ENCODE peak calls at places on chromosomes 2 and 18, in five cellular contexts. J is effector memory CD4-positive, alpha-beta T cell; F is fibroblast of lung; E is psoas muscle; C is left ventricle myocardium inferior. Y is an unnamed sample.

GRCh38 chr2:239369631-239370161 is 31.1 kb downstream of the HDAC4 start:
- DNase-seq in C (no peak), J (peak), F (no peak), E (no peak), Y (no peak)

GRCh38 chr18:68769423-68769822 is 28.5 kb upstream of the CCDC102B start:
- DNase-seq in J (no peak), F (peak), C (no peak), E (peak), Y (no peak)

GRCh38 chr2:173922760-173923159 is 42.4 kb downstream of the SP3 start:
- DNase-seq in F (no peak), E (no peak), C (no peak), J (no peak), Y (no peak)

GRCh38 chr2:151634726-151635467 is 99.4 kb downstream of the NEB start:
- DNase-seq in E (no peak), F (no peak), J (no peak), C (no peak), Y (no peak)

GRCh38 chr2:240162032-240162431 is 21.6 kb upstream of the OTOS start:
- DNase-seq in F (no peak), C (no peak), J (no peak), E (peak), Y (no peak)

GRCh38 chr18:64405161-64405560 is 256.3 kb upstream of the LINC00305 start:
- DNase-seq in J (no peak), F (peak), C (no peak), E (no peak), Y (no peak)

GRCh38 chr18:5393779-5394178 is 98.3 kb upstream of the ZBTB14 start:
- DNase-seq in F (peak), J (no peak), C (no peak), E (no peak), Y (no peak)

GRCh38 chr18:68275616-68276015 is 439.3 kb downstream of the TMX3 start:
- DNase-seq in C (no peak), J (no peak), E (no peak), F (peak), Y (no peak)

GRCh38 chr2:122523981-122524380 is 768.5 kb downstream of the TSN start:
- DNase-seq in F (no peak), C (no peak), E (no peak), J (no peak), Y (no peak)

GRCh38 chr2:217075225-217075802 is 215.4 kb upstream of the TNP1 start:
- DNase-seq in C (peak), F (peak), E (peak), J (no peak), Y (no peak)

GRCh38 chr18:79365701-79366100 is 30.0 kb upstream of the NFATC1 start:
- DNase-seq in E (no peak), J (no peak), F (peak), C (no peak), Y (no peak)

GRCh38 chr2:230861564-230862255 is 3.0 kb upstream of the ITM2C start:
- DNase-seq in E (no peak), F (no peak), J (no peak), C (no peak), Y (no peak)

GRCh38 chr18:23042133-23042532 is 93.2 kb upstream of the CABLES1 start:
- DNase-seq in C (no peak), E (no peak), J (no peak), F (no peak), Y (no peak)

GRCh38 chr2:118779362-118779761 is 68.1 kb downstream of the EN1 start:
- DNase-seq in C (no peak), J (no peak), F (no peak), E (no peak), Y (no peak)

GRCh38 chr2:203783496-203784203 is 77.2 kb downstream of the CD28 start:
- DNase-seq in C (no peak), J (no peak), E (no peak), F (peak), Y (no peak)

GRCh38 chr2:219285348-219285685 is 6.2 kb downstream of the DNAJB2 start:
- DNase-seq in E (no peak), F (no peak), C (no peak), J (no peak), Y (no peak)

GRCh38 chr2:219286436-219287115 is 7.4 kb downstream of the DNAJB2 start:
- DNase-seq in C (no peak), E (no peak), F (peak), J (no peak), Y (peak)

GRCh38 chr2:219282943-219283581 is 3.9 kb downstream of the DNAJB2 start:
- DNase-seq in J (no peak), C (no peak), E (no peak), F (no peak), Y (no peak)

GRCh38 chr2:219285894-219286425 is 6.8 kb downstream of the DNAJB2 start:
- DNase-seq in J (no peak), C (no peak), F (peak), E (no peak), Y (no peak)

GRCh38 chr2:219284501-219285347 is 5.6 kb downstream of the DNAJB2 start:
- DNase-seq in E (no peak), C (no peak), J (no peak), F (no peak), Y (no peak)
- H3K27ac ChIP-seq in E (no peak), C (peak), J (no peak), F (no peak), Y (peak)

DNA sequence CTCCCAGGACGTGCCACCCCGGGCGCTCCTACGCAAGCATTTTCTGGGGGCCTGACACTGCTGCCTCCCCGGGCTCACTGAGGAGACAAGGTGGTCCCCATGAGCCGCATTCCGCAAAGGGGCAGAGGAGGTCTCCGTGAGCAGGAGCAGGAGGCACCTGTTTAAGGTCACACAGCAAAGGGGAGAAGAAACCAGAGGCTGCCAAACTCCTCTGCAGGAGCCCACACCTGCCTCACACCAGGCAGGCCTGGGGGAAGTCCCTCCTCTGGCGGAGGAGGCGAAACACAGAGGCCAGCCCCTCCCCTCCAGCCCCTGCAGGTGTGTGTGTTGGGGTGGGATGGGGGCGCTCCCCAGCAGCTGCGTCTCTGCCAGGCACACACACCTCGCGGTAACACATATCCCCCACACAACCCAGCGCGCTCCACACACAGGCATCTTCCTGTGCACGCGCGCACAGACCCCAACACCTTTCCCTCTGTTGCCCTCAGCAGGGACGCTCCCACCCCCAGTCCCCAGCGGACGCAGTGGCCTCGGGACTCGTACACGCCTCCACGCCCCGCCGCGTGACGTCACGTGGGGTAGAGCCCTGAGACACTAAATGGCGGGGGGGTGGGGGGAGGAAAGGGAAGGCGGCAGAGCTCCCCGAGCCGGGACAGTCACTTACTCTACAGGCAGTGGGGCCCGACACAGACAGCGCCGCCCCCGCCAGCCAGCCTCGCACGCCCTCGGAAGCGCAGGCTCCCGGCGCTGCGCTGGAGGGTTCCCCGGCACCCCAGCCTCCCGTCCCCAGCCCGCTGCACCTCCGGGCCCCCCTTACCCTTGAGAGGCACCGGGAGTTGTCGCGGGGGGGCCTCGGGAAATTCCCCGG is 537 bp upstream of the WNT10A start:
- DNase-seq in F (no peak), J (peak), E (peak), C (no peak), Y (peak)
- H3K27ac ChIP-seq in F (no peak), J (peak), E (no peak), C (no peak), Y (no peak)

DNA sequence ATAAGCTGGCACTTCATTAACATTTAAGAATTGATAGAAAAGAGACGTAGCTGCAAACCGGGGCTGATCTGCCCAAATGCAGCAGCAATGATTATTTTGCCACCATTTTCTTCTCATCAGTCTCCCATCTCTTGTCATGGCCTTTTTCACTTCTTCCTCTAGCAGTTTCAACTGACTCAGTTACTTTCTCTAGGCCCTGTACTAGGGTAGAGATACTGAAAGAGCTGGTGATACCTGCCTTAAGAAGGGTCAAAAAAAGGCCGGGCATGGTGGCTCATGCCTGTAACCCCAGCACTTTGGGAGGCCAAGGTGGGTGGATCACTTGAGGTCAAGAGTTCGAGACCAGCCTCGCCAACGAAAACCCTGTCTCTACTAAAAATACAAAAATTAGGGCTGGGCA is 127.4 kb downstream of the LTBP1 start:
- DNase-seq in J (no peak), F (no peak), E (no peak), C (no peak), Y (no peak)
- H3K27ac ChIP-seq in J (no peak), F (no peak), E (no peak), C (no peak), Y (no peak)

GRCh38 chr2:86254576-86255538 is 55.6 kb downstream of the MRPL35 start:
- DNase-seq in E (no peak), C (peak), F (no peak), J (no peak), Y (no peak)
- H3K27ac ChIP-seq in E (peak), C (peak), F (no peak), J (no peak), Y (no peak)

DNA sequence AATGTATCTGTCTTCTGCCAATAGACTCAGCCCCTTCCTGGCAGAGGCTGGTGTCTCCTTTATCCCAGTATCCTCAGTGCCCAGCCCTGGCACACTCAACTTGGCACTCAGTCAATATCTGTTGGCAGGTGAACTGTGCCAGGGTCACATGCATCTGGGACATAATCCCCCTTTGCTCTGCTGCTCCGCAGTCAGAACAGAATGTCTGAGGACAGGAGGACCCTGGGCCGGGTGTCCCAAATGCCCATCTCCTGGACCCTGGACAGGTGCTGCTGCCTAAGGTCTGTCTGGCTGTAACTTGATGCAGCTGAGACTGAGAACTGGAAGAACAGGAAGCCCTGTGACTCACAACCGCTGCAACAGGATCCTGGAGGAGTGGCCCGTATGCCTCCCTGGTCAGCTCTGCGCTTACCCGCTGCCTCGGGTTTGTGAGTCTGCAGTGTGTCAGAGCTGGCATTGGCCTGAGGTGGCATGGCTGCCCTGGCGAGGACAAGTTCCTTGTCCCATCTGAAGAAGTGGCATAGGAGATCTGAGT is 11.4 kb downstream of the HK2 start:
- DNase-seq in C (peak), J (no peak), F (peak), E (peak), Y (no peak)
- H3K27ac ChIP-seq in C (peak), J (no peak), F (peak), E (peak), Y (no peak)

GRCh38 chr2:170535552-170535951 is 179.6 kb upstream of the SP5 start:
- DNase-seq in C (no peak), E (no peak), F (no peak), J (no peak), Y (no peak)

GRCh38 chr2:170531876-170532275 is 183.3 kb upstream of the SP5 start:
- DNase-seq in C (no peak), J (no peak), F (no peak), E (no peak), Y (no peak)

GRCh38 chr2:170530284-170530745 is 184.8 kb upstream of the SP5 start:
- DNase-seq in F (peak), J (no peak), E (peak), C (peak), Y (no peak)

GRCh38 chr2:170533156-170533555 is 182.0 kb upstream of the SP5 start:
- DNase-seq in J (no peak), E (no peak), F (no peak), C (no peak), Y (no peak)

GRCh38 chr2:170530803-170531564 is 184.2 kb upstream of the SP5 start:
- DNase-seq in C (no peak), F (no peak), J (no peak), E (no peak), Y (no peak)
- H3K27ac ChIP-seq in C (peak), F (no peak), J (no peak), E (no peak), Y (no peak)

DNA sequence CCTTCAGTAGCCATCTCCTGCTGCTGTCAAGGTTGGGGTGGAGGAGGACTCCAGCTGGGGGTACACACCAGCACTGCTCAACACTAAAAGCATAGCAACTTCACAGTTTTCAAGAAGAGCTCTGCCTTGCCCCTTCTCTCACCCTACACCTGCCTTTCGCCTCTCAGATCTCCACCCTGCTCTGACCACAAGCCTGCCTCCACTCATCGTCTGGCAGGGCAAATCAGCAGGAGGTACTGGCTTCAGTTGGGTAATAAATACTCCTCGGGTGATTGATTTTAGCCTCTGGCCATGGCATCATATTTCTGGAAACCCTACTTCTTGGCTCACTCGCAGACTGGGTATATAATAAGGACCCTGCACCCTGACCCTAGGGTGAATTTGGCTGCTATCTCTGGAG is 3.1 kb upstream of the PRKAG3 start:
- DNase-seq in J (no peak), E (no peak), C (no peak), F (no peak), Y (no peak)
- H3K27ac ChIP-seq in J (no peak), E (peak), C (no peak), F (no peak), Y (no peak)

Y was measured in caudate nucleus.